ENCODE peak calls at places on chromosomes 5 and 9, in eight cellular contexts. One of them, this sample, is unnamed.

GRCh38 chr5:179288101-179288808 is 57.0 kb downstream of the ADAMTS2 start:
- DNase-seq in PC-9: no peak
- DNase-seq in Calu3: no peak
- DNase-seq in body of pancreas: no peak
- DNase-seq in choroid plexus epithelial cell: no peak
- DNase-seq in CD4-positive, alpha-beta T cell: no peak
- DNase-seq in GM06990: no peak
- DNase-seq in HCT116: no peak
- DNase-seq in this sample: no peak

GRCh38 chr5:34914671-34915138 is 599 bp downstream of the RAD1 start:
- DNase-seq in PC-9: peak; percentile 50
- DNase-seq in Calu3: no peak
- DNase-seq in body of pancreas: peak; percentile 31
- DNase-seq in choroid plexus epithelial cell: peak; percentile 58
- DNase-seq in CD4-positive, alpha-beta T cell: no peak
- DNase-seq in GM06990: no peak
- DNase-seq in HCT116: no peak
- DNase-seq in this sample: no peak

GRCh38 chr9:3874472-3875370 is 348.9 kb upstream of the RFX3 start:
- DNase-seq in PC-9: no peak
- DNase-seq in Calu3: no peak
- DNase-seq in body of pancreas: no peak
- DNase-seq in choroid plexus epithelial cell: no peak
- DNase-seq in CD4-positive, alpha-beta T cell: no peak
- DNase-seq in GM06990: no peak
- DNase-seq in HCT116: no peak
- DNase-seq in this sample: no peak

GRCh38 chr5:10611290-10611689 is 47.4 kb downstream of the ANKRD33B start:
- DNase-seq in PC-9: no peak
- DNase-seq in Calu3: no peak
- DNase-seq in body of pancreas: no peak
- DNase-seq in choroid plexus epithelial cell: peak; percentile 71
- DNase-seq in CD4-positive, alpha-beta T cell: no peak
- DNase-seq in GM06990: no peak
- DNase-seq in HCT116: no peak
- DNase-seq in this sample: no peak

GRCh38 chr5:65103674-65104035 is 334.9 kb downstream of the CWC27 start:
- DNase-seq in PC-9: no peak
- DNase-seq in Calu3: no peak
- DNase-seq in body of pancreas: no peak
- DNase-seq in choroid plexus epithelial cell: no peak
- DNase-seq in CD4-positive, alpha-beta T cell: no peak
- DNase-seq in GM06990: no peak
- DNase-seq in HCT116: no peak
- DNase-seq in this sample: no peak

GRCh38 chr5:12703254-12703653 is 799.0 kb upstream of the CTNND2 start:
- DNase-seq in PC-9: no peak
- DNase-seq in Calu3: no peak
- DNase-seq in body of pancreas: no peak
- DNase-seq in choroid plexus epithelial cell: no peak
- DNase-seq in CD4-positive, alpha-beta T cell: no peak
- DNase-seq in GM06990: no peak
- DNase-seq in HCT116: no peak
- DNase-seq in this sample: no peak

GRCh38 chr5:132927355-132927754 is 36.1 kb downstream of the AFF4 start:
- DNase-seq in PC-9: no peak
- DNase-seq in Calu3: no peak
- DNase-seq in body of pancreas: no peak
- DNase-seq in choroid plexus epithelial cell: no peak
- DNase-seq in CD4-positive, alpha-beta T cell: no peak
- DNase-seq in GM06990: no peak
- DNase-seq in HCT116: no peak
- DNase-seq in this sample: no peak

GRCh38 chr9:34230556-34230955 is 51.7 kb downstream of the UBAP1 start:
- DNase-seq in PC-9: no peak
- DNase-seq in Calu3: no peak
- DNase-seq in body of pancreas: no peak
- DNase-seq in choroid plexus epithelial cell: no peak
- DNase-seq in CD4-positive, alpha-beta T cell: no peak
- DNase-seq in GM06990: no peak
- DNase-seq in HCT116: no peak
- DNase-seq in this sample: no peak

GRCh38 chr9:100756217-100756616 is 178.3 kb downstream of the CAVIN4 start:
- DNase-seq in PC-9: no peak
- DNase-seq in Calu3: no peak
- DNase-seq in body of pancreas: peak; percentile 17
- DNase-seq in choroid plexus epithelial cell: no peak
- DNase-seq in CD4-positive, alpha-beta T cell: no peak
- DNase-seq in GM06990: no peak
- DNase-seq in HCT116: no peak
- DNase-seq in this sample: no peak

GRCh38 chr5:111697215-111697614 is 59.8 kb downstream of the NREP start:
- DNase-seq in PC-9: no peak
- DNase-seq in Calu3: no peak
- DNase-seq in body of pancreas: no peak
- DNase-seq in choroid plexus epithelial cell: no peak
- DNase-seq in CD4-positive, alpha-beta T cell: no peak
- DNase-seq in GM06990: no peak
- DNase-seq in HCT116: no peak
- DNase-seq in this sample: no peak

GRCh38 chr9:21267141-21267540 is 27.3 kb upstream of the IFNA14 start:
- DNase-seq in PC-9: no peak
- DNase-seq in Calu3: no peak
- DNase-seq in body of pancreas: peak; percentile 7
- DNase-seq in choroid plexus epithelial cell: no peak
- DNase-seq in CD4-positive, alpha-beta T cell: no peak
- DNase-seq in GM06990: no peak
- DNase-seq in HCT116: no peak
- DNase-seq in this sample: no peak
- TF ChIP-seq CTCF in PC-9: no peak
- TF ChIP-seq CTCF in Calu3: no peak
- TF ChIP-seq CTCF in body of pancreas: no peak
- TF ChIP-seq CTCF in choroid plexus epithelial cell: no peak
- TF ChIP-seq CTCF in CD4-positive, alpha-beta T cell: no peak
- TF ChIP-seq CTCF in GM06990: no peak
- TF ChIP-seq CTCF in HCT116: no peak
- TF ChIP-seq CTCF in this sample: no peak

DNA sequence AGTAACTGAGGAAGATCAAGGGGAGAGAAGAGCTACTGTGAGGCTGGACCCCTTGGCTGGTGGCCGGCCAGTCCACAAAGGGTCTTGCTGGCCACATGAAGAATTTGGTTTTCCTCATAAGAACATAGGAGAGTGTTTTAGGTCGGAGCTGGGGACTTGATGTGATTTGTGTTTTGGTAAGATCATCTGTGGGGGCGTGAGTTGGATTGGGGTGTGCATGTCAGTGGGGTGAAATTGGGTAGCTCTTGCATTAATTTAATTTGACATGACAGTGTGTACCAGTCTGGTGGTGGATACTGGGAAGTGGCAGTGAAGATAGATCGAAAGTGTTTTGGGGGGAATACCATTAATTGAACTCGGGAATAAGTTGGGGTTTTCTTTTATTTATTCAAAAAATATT is 8.6 kb downstream of the PAM start:
- DNase-seq in PC-9: no peak
- DNase-seq in Calu3: no peak
- DNase-seq in body of pancreas: no peak
- DNase-seq in choroid plexus epithelial cell: no peak
- DNase-seq in CD4-positive, alpha-beta T cell: no peak
- DNase-seq in GM06990: no peak
- DNase-seq in HCT116: no peak
- DNase-seq in this sample: no peak
- TF ChIP-seq CTCF in PC-9: no peak
- TF ChIP-seq CTCF in Calu3: no peak
- TF ChIP-seq CTCF in body of pancreas: no peak
- TF ChIP-seq CTCF in choroid plexus epithelial cell: no peak
- TF ChIP-seq CTCF in CD4-positive, alpha-beta T cell: no peak
- TF ChIP-seq CTCF in GM06990: no peak
- TF ChIP-seq CTCF in HCT116: no peak
- TF ChIP-seq CTCF in this sample: no peak

GRCh38 chr5:78211052-78211451 is 83.4 kb downstream of the AP3B1 start:
- DNase-seq in PC-9: no peak
- DNase-seq in Calu3: no peak
- DNase-seq in body of pancreas: no peak
- DNase-seq in choroid plexus epithelial cell: no peak
- DNase-seq in CD4-positive, alpha-beta T cell: no peak
- DNase-seq in GM06990: no peak
- DNase-seq in HCT116: no peak
- DNase-seq in this sample: no peak
- TF ChIP-seq CTCF in PC-9: no peak
- TF ChIP-seq CTCF in Calu3: no peak
- TF ChIP-seq CTCF in body of pancreas: no peak
- TF ChIP-seq CTCF in choroid plexus epithelial cell: no peak
- TF ChIP-seq CTCF in CD4-positive, alpha-beta T cell: no peak
- TF ChIP-seq CTCF in GM06990: no peak
- TF ChIP-seq CTCF in HCT116: no peak
- TF ChIP-seq CTCF in this sample: no peak

GRCh38 chr9:2465516-2465915 is 156.1 kb upstream of the VLDLR start:
- DNase-seq in PC-9: no peak
- DNase-seq in Calu3: no peak
- DNase-seq in body of pancreas: no peak
- DNase-seq in choroid plexus epithelial cell: no peak
- DNase-seq in CD4-positive, alpha-beta T cell: no peak
- DNase-seq in GM06990: no peak
- DNase-seq in HCT116: no peak
- DNase-seq in this sample: no peak

GRCh38 chr9:2466703-2467102 is 154.9 kb upstream of the VLDLR start:
- DNase-seq in PC-9: no peak
- DNase-seq in Calu3: no peak
- DNase-seq in body of pancreas: peak; percentile 17
- DNase-seq in choroid plexus epithelial cell: no peak
- DNase-seq in CD4-positive, alpha-beta T cell: no peak
- DNase-seq in GM06990: no peak
- DNase-seq in HCT116: no peak
- DNase-seq in this sample: no peak

GRCh38 chr9:2465921-2466460 is 155.6 kb upstream of the VLDLR start:
- DNase-seq in PC-9: peak; percentile 83
- DNase-seq in Calu3: peak; percentile 44
- DNase-seq in body of pancreas: peak; percentile 44
- DNase-seq in choroid plexus epithelial cell: peak; percentile 63
- DNase-seq in CD4-positive, alpha-beta T cell: no peak
- DNase-seq in GM06990: peak; percentile 40
- DNase-seq in HCT116: peak; percentile 36
- DNase-seq in this sample: peak; percentile 62

GRCh38 chr9:2473691-2474090 is 147.9 kb upstream of the VLDLR start:
- DNase-seq in PC-9: no peak
- DNase-seq in Calu3: no peak
- DNase-seq in body of pancreas: no peak
- DNase-seq in choroid plexus epithelial cell: no peak
- DNase-seq in CD4-positive, alpha-beta T cell: no peak
- DNase-seq in GM06990: no peak
- DNase-seq in HCT116: no peak
- DNase-seq in this sample: no peak

GRCh38 chr9:2469681-2470141 is 151.9 kb upstream of the VLDLR start:
- DNase-seq in PC-9: no peak
- DNase-seq in Calu3: peak; percentile 35
- DNase-seq in body of pancreas: peak; percentile 36
- DNase-seq in choroid plexus epithelial cell: peak; percentile 74
- DNase-seq in CD4-positive, alpha-beta T cell: no peak
- DNase-seq in GM06990: no peak
- DNase-seq in HCT116: no peak
- DNase-seq in this sample: peak; percentile 25
- TF ChIP-seq CTCF in PC-9: no peak
- TF ChIP-seq CTCF in Calu3: no peak
- TF ChIP-seq CTCF in body of pancreas: no peak
- TF ChIP-seq CTCF in choroid plexus epithelial cell: no peak
- TF ChIP-seq CTCF in CD4-positive, alpha-beta T cell: no peak
- TF ChIP-seq CTCF in GM06990: peak; percentile 27
- TF ChIP-seq CTCF in HCT116: peak; percentile 26
- TF ChIP-seq CTCF in this sample: peak; percentile 9

DNA sequence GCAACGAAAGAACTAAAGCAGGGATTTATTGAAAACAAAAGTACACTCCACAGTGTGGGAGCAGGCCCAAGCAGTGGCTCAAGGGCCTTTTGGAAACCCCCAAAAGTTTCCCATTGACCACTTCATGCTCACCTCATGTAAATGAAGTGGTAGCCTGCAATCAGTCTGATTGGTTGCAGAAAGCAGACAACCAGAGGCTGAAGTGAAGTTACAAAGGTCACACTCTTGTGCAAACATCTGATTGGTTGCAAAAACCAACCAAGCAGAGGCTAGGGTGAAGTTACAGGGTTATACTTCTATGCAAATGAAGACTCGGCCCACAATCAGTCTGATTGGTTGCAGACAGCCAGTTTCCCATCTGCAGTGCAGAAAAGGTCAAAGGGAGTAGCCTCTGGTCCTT is 258.0 kb downstream of the YTHDC2 start:
- DNase-seq in PC-9: no peak
- DNase-seq in Calu3: no peak
- DNase-seq in body of pancreas: no peak
- DNase-seq in choroid plexus epithelial cell: no peak
- DNase-seq in CD4-positive, alpha-beta T cell: no peak
- DNase-seq in GM06990: no peak
- DNase-seq in HCT116: no peak
- DNase-seq in this sample: no peak
- TF ChIP-seq CTCF in PC-9: no peak
- TF ChIP-seq CTCF in Calu3: no peak
- TF ChIP-seq CTCF in body of pancreas: no peak
- TF ChIP-seq CTCF in choroid plexus epithelial cell: no peak
- TF ChIP-seq CTCF in CD4-positive, alpha-beta T cell: no peak
- TF ChIP-seq CTCF in GM06990: no peak
- TF ChIP-seq CTCF in HCT116: no peak
- TF ChIP-seq CTCF in this sample: no peak

GRCh38 chr9:1619915-1620705 is 395.0 kb upstream of the SMARCA2 start:
- DNase-seq in PC-9: no peak
- DNase-seq in Calu3: no peak
- DNase-seq in body of pancreas: no peak
- DNase-seq in choroid plexus epithelial cell: peak; percentile 10
- DNase-seq in CD4-positive, alpha-beta T cell: no peak
- DNase-seq in GM06990: no peak
- DNase-seq in HCT116: no peak
- DNase-seq in this sample: no peak
- TF ChIP-seq CTCF in PC-9: peak; percentile 31
- TF ChIP-seq CTCF in Calu3: no peak
- TF ChIP-seq CTCF in body of pancreas: peak; percentile 55
- TF ChIP-seq CTCF in choroid plexus epithelial cell: no peak
- TF ChIP-seq CTCF in CD4-positive, alpha-beta T cell: no peak
- TF ChIP-seq CTCF in GM06990: peak; percentile 12
- TF ChIP-seq CTCF in HCT116: no peak
- TF ChIP-seq CTCF in this sample: no peak

DNA sequence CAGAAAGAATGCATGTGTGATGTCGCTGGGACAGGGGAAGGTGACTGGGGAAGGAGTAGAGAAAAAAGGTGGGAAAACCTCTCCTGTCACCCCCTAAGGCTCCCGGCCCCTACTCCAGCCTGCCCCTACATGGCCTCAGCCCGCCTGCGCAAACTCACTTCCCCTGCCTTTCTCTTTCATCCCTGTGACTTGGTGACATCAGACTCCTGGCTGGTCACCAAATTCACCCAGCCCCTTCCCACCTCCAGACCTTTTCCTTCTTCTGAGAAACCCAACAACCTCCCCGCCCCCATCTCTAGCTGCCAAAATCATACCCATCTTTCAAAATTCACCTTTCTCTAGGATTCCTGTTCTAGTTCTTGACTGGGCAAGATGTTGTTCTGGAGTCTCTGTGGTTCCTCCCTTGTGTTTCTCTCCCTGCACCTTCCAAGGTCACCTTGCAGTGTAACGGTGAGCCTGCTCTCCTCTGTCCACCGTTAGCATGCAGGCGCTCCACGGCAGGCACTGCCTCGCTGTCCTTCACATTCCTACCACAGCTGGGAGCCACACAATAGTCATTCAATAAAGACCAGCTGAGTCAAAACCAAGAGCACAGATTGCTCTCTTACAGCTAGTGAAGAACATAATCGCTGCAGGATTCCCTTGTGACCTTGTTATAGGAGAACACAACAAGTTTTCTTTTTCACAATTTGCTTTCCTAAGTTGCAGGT is 134.5 kb downstream of the FANCC start:
- DNase-seq in PC-9: no peak
- DNase-seq in Calu3: no peak
- DNase-seq in body of pancreas: peak; percentile 50
- DNase-seq in choroid plexus epithelial cell: peak; percentile 77
- DNase-seq in CD4-positive, alpha-beta T cell: no peak
- DNase-seq in GM06990: no peak
- DNase-seq in HCT116: no peak
- DNase-seq in this sample: no peak
- TF ChIP-seq CTCF in PC-9: no peak
- TF ChIP-seq CTCF in Calu3: no peak
- TF ChIP-seq CTCF in body of pancreas: peak; percentile 51
- TF ChIP-seq CTCF in choroid plexus epithelial cell: peak; percentile 78
- TF ChIP-seq CTCF in CD4-positive, alpha-beta T cell: no peak
- TF ChIP-seq CTCF in GM06990: no peak
- TF ChIP-seq CTCF in HCT116: peak; percentile 38
- TF ChIP-seq CTCF in this sample: no peak

This sample was measured in GM20000.